ENCODE peak calls at places on chromosomes 12 and 14, in ten cellular contexts. T is ureter, R is AML-193, Z is gastrocnemius medialis, X is B cell, O is MV-4-11, W is AG10803, D is cerebellar cortex, E is germinal center, B is type B pancreatic cell. U is an unnamed sample.

GRCh38 chr12:21478756-21479455 is 22.5 kb downstream of the RECQL start:
- DNase-seq in D (no peak), O (peak; percentile 87), B (no peak), R (no peak), W (no peak), E (no peak), T (no peak), Z (no peak), X (no peak), U (no peak)

GRCh38 chr14:22469541-22470303 is 119.3 kb downstream of the DAD1 start:
- DNase-seq in Z (no peak), T (no peak), E (no peak), O (peak; percentile 5), W (no peak), B (no peak), X (no peak), R (no peak), D (no peak), U (no peak)

GRCh38 chr14:59829469-59829868 is 41.1 kb downstream of the RTN1 start:
- DNase-seq in B (no peak), X (no peak), O (no peak), D (no peak), R (peak; percentile 3), T (no peak), E (no peak), W (peak; percentile 0), Z (no peak), U (no peak)

GRCh38 chr12:101459642-101460346 is 15.3 kb upstream of the SPIC start:
- DNase-seq in W (peak; percentile 24), Z (no peak), O (peak; percentile 57), B (no peak), R (no peak), X (no peak), E (no peak), T (peak; percentile 53), D (no peak), U (peak; percentile 69)

GRCh38 chr12:50517456-50518048 is 12.8 kb downstream of the DIP2B start:
- DNase-seq in Z (no peak), T (no peak), X (no peak), B (no peak), E (peak; percentile 63), D (no peak), O (peak; percentile 97), W (peak; percentile 30), R (peak; percentile 93), U (no peak)

GRCh38 chr12:105233045-105233905 is 2.7 kb downstream of the APPL2 start:
- DNase-seq in E (no peak), Z (no peak), R (no peak), B (no peak), W (no peak), X (no peak), D (no peak), T (no peak), O (no peak), U (no peak)

GRCh38 chr12:7797698-7798398 is 8.6 kb downstream of the NANOG start:
- DNase-seq in X (no peak), Z (no peak), D (no peak), T (no peak), O (no peak), R (no peak), B (no peak), W (no peak), E (no peak), U (no peak)

GRCh38 chr12:65699251-65699650 is 125.0 kb upstream of the HMGA2 start:
- DNase-seq in T (no peak), D (peak; percentile 41), O (peak; percentile 76), R (peak; percentile 51), B (no peak), W (peak; percentile 76), E (no peak), Z (no peak), X (no peak), U (no peak)

GRCh38 chr14:59195898-59196297 is 7.4 kb downstream of the DAAM1 start:
- DNase-seq in Z (no peak), R (no peak), E (no peak), D (no peak), B (no peak), X (no peak), O (no peak), T (no peak), W (no peak), U (no peak)

GRCh38 chr12:130783110-130783715 is 55.8 kb downstream of the STX2 start:
- DNase-seq in E (no peak), R (no peak), T (no peak), W (no peak), O (no peak), B (no peak), D (no peak), Z (no peak), X (no peak), U (no peak)

GRCh38 chr14:71142375-71143038 is 235.2 kb downstream of the PCNX1 start:
- DNase-seq in Z (no peak), D (no peak), E (no peak), W (peak; percentile 99), X (peak; percentile 55), B (no peak), T (no peak), R (peak; percentile 99), O (peak; percentile 97), U (no peak)

GRCh38 chr12:117140397-117141096 is 41.3 kb upstream of the TESC start:
- DNase-seq in R (no peak), X (no peak), Z (no peak), W (no peak), B (no peak), E (no peak), D (peak; percentile 38), T (peak; percentile 46), O (no peak), U (peak; percentile 26)

GRCh38 chr14:89673499-89674225 is 256.6 kb upstream of the FOXN3 start:
- DNase-seq in E (no peak), X (no peak), D (no peak), O (no peak), W (peak; percentile 47), B (no peak), R (no peak), Z (no peak), T (no peak), U (peak; percentile 58)

GRCh38 chr12:81337891-81338290 is 260.0 kb downstream of the ACSS3 start:
- DNase-seq in Z (no peak), X (no peak), O (no peak), T (no peak), B (no peak), R (no peak), E (no peak), D (no peak), W (no peak), U (no peak)

GRCh38 chr12:47834199-47835016 is 14.7 kb upstream of the HDAC7 start:
- DNase-seq in W (no peak), O (no peak), T (no peak), E (no peak), X (no peak), B (no peak), R (no peak), Z (no peak), D (no peak), U (no peak)

GRCh38 chr12:7907009-7907408 is 29.0 kb downstream of the SLC2A3 start:
- DNase-seq in E (peak; percentile 23), B (no peak), O (peak; percentile 33), W (peak; percentile 41), X (no peak), Z (no peak), D (peak; percentile 18), R (no peak), T (no peak), U (peak; percentile 33)

GRCh38 chr14:71235865-71236264 is 328.6 kb downstream of the PCNX1 start:
- DNase-seq in E (no peak), X (no peak), B (peak; percentile 29), O (peak; percentile 96), T (no peak), D (peak; percentile 10), Z (no peak), W (peak; percentile 92), R (no peak), U (no peak)

GRCh38 chr14:102500190-102500661 is 9.3 kb downstream of the ANKRD9 start:
- DNase-seq in T (no peak), R (no peak), X (peak; percentile 30), E (no peak), D (peak; percentile 60), Z (peak; percentile 95), O (peak; percentile 35), W (peak; percentile 86), B (no peak), U (peak; percentile 44)

GRCh38 chr12:27723212-27723611 is 12.6 kb downstream of the MRPS35 start:
- DNase-seq in R (no peak), X (no peak), Z (no peak), E (no peak), W (no peak), D (no peak), T (no peak), B (no peak), O (peak; percentile 10), U (no peak)

GRCh38 chr14:66069830-66070541 is 416.2 kb upstream of the CCDC196 start:
- DNase-seq in D (no peak), X (no peak), B (no peak), R (no peak), T (no peak), E (no peak), Z (no peak), O (no peak), W (no peak), U (no peak)

GRCh38 chr12:12558291-12558690 is 4.4 kb downstream of the DUSP16 start:
- DNase-seq in W (no peak), B (no peak), X (no peak), T (no peak), D (no peak), E (no peak), O (no peak), Z (no peak), R (no peak), U (no peak)

GRCh38 chr12:121786441-121786825 is 7.1 kb downstream of the RHOF start:
- DNase-seq in B (no peak), D (no peak), W (peak; percentile 91), Z (peak; percentile 58), E (no peak), R (no peak), T (no peak), X (peak; percentile 27), O (no peak), U (peak; percentile 88)

GRCh38 chr12:121005346-121005815 is 10.9 kb downstream of the C12orf43 start:
- DNase-seq in R (peak; percentile 47), E (peak; percentile 19), X (no peak), W (peak; percentile 39), D (peak; percentile 41), T (no peak), Z (no peak), O (peak; percentile 43), B (no peak), U (peak; percentile 72)